ENCODE peak calls at places on chromosomes 13 and 19, in eight cellular contexts. Y is stimulated activated CD4-positive, alpha-beta T cell treated with anti-CD3 and anti-CD28 coated beads, Interleukin-12 subunit alpha, Interleukin-12 subunit beta, amount 100 ng/mL, for 48 hours; A is memory B cell; R is iris pigment epithelial cell; Q is CD4-positive, alpha-beta memory T cell; U is naive B cell; X is hepatic stellate cell; M is smooth muscle cell of the brain vasculature. T is an unnamed sample.
A peak's percentile ranks its signal among the peaks of the same experiment; 100 is the strongest.

GRCh38 chr19:46368116-46368515 is 21.2 kb downstream of the PPP5C start:
- DNase-seq in Y (no peak), X (no peak), U (no peak), A (no peak), M (no peak), Q (no peak), R (no peak), T (no peak)

GRCh38 chr19:13841339-13842293 is 35.3 kb upstream of the NANOS3 start:
- DNase-seq in R (no peak), X (peak; percentile 42), M (no peak), Y (no peak), U (no peak), Q (peak; percentile 56), A (peak; percentile 60), T (peak; percentile 52)

GRCh38 chr19:3771033-3771905 is 759 bp downstream of the RAX2 start:
- DNase-seq in R (no peak), Q (no peak), X (no peak), Y (no peak), M (no peak), A (no peak), U (no peak), T (no peak)

GRCh38 chr19:46931197-46931596 is 70.4 kb downstream of the ARHGAP35 start:
- DNase-seq in Y (no peak), U (no peak), Q (no peak), X (no peak), M (no peak), R (no peak), A (no peak), T (no peak)

GRCh38 chr13:77387607-77388200 is 60.8 kb upstream of the MYCBP2 start:
- DNase-seq in A (no peak), X (no peak), M (no peak), R (no peak), U (no peak), Q (no peak), Y (no peak), T (no peak)

GRCh38 chr13:82879921-82880320 is 1002.4 kb downstream of the SLITRK1 start:
- DNase-seq in Q (no peak), M (no peak), U (no peak), X (no peak), R (no peak), Y (no peak), A (no peak), T (no peak)

GRCh38 chr13:29498426-29499040 is 97.0 kb downstream of the SLC7A1 start:
- DNase-seq in A (no peak), R (no peak), M (no peak), Y (no peak), Q (no peak), X (no peak), U (no peak), T (no peak)

GRCh38 chr19:17406039-17406886 is 833 bp upstream of the BST2 start:
- DNase-seq in M (peak; percentile 45), A (no peak), R (peak; percentile 35), U (no peak), Y (no peak), Q (no peak), X (peak; percentile 79), T (peak; percentile 76)

GRCh38 chr19:1773173-1773572 is 19.9 kb downstream of the ONECUT3 start:
- DNase-seq in X (no peak), Y (no peak), R (peak; percentile 18), U (no peak), A (no peak), M (no peak), Q (no peak), T (peak; percentile 70)

GRCh38 chr19:32677657-32678056 is 2.0 kb downstream of the RGS9BP start:
- DNase-seq in M (no peak), Y (no peak), A (no peak), Q (no peak), R (peak; percentile 97), X (no peak), U (no peak), T (no peak)

GRCh38 chr13:34469212-34469983 is 472.7 kb upstream of the NBEA start:
- DNase-seq in R (peak; percentile 7), X (no peak), Y (no peak), A (no peak), Q (no peak), U (no peak), M (no peak), T (no peak)

GRCh38 chr19:4538601-4538954 is 1.3 kb downstream of the LRG1 start:
- DNase-seq in U (no peak), M (no peak), X (no peak), Y (no peak), R (no peak), A (no peak), Q (no peak), T (no peak)

GRCh38 chr19:40662925-40663711 is 27.3 kb downstream of the NUMBL start:
- DNase-seq in R (peak; percentile 79), Q (peak; percentile 92), M (peak; percentile 65), U (peak; percentile 93), A (peak; percentile 96), X (peak; percentile 85), Y (peak; percentile 88), T (peak; percentile 81)

GRCh38 chr13:46166221-46166584 is 15.8 kb downstream of the LCP1 start:
- DNase-seq in Y (no peak), U (no peak), M (no peak), R (no peak), Q (no peak), X (no peak), A (no peak), T (no peak)

GRCh38 chr19:19642506-19643157 is 825 bp downstream of the GMIP start:
- DNase-seq in R (no peak), X (peak; percentile 57), M (no peak), U (no peak), Q (no peak), Y (no peak), A (no peak), T (peak; percentile 27)

GRCh38 chr19:33333615-33334014 is 31.3 kb upstream of the CEBPA start:
- DNase-seq in Y (no peak), X (no peak), R (no peak), U (no peak), Q (no peak), M (no peak), A (no peak), T (no peak)

GRCh38 chr19:8050274-8051096 is 2.1 kb upstream of the CCL25 start:
- DNase-seq in U (peak; percentile 84), A (peak; percentile 75), Y (peak; percentile 86), Q (peak; percentile 78), R (peak; percentile 78), M (no peak), X (no peak), T (peak; percentile 72)

GRCh38 chr13:35994131-35994966 is 136.8 kb downstream of the DCLK1 start:
- DNase-seq in U (no peak), Q (no peak), X (no peak), A (no peak), Y (no peak), M (no peak), R (peak; percentile 93), T (peak; percentile 93)

GRCh38 chr19:30160996-30161655 is 211.1 kb upstream of the ZNF536 start:
- DNase-seq in U (no peak), X (no peak), Q (no peak), Y (no peak), A (no peak), M (no peak), R (no peak), T (no peak)

GRCh38 chr19:16541526-16542044 is 652 bp downstream of the CHERP start:
- DNase-seq in Q (peak; percentile 23), Y (no peak), M (no peak), R (peak; percentile 42), U (no peak), X (no peak), A (no peak), T (peak; percentile 13)

GRCh38 chr13:39317284-39317683 is 279.0 kb downstream of the NHLRC3 start:
- DNase-seq in R (peak; percentile 79), M (peak; percentile 29), Y (no peak), X (no peak), U (no peak), A (no peak), Q (no peak), T (peak; percentile 24)

GRCh38 chr13:49300716-49301589 is 53.2 kb downstream of the CDADC1 start:
- DNase-seq in X (peak; percentile 79), A (peak; percentile 71), U (peak; percentile 74), Q (peak; percentile 79), M (peak; percentile 55), Y (peak; percentile 50), R (peak; percentile 71), T (peak; percentile 77)

GRCh38 chr13:110314516-110315245 is 7.6 kb downstream of the COL4A2 start:
- DNase-seq in R (no peak), A (no peak), Y (no peak), U (no peak), X (no peak), Q (no peak), M (no peak), T (no peak)

GRCh38 chr13:53200498-53201453 is 172.2 kb downstream of the OLFM4 start:
- DNase-seq in U (no peak), R (peak; percentile 31), A (no peak), Q (no peak), X (peak; percentile 11), M (no peak), Y (no peak), T (peak; percentile 19)

GRCh38 chr19:33370783-33371182 is 2.7 kb upstream of the CEBPG start:
- DNase-seq in M (no peak), U (no peak), A (no peak), X (no peak), Y (no peak), Q (no peak), R (no peak), T (no peak)

GRCh38 chr13:106588367-106588766 is 20.4 kb upstream of the ARGLU1 start:
- DNase-seq in A (no peak), Y (no peak), R (no peak), U (no peak), M (no peak), X (no peak), Q (no peak), T (no peak)

GRCh38 chr13:20870829-20871228 is 31.7 kb downstream of the XPO4 start:
- DNase-seq in Q (no peak), X (no peak), Y (no peak), A (no peak), R (no peak), M (no peak), U (no peak), T (no peak)

GRCh38 chr19:56113071-56113632 is 7.9 kb downstream of the ZNF787 start:
- DNase-seq in U (peak; percentile 73), A (peak; percentile 37), Y (no peak), Q (no peak), R (no peak), X (no peak), M (no peak), T (no peak)

GRCh38 chr13:76516013-76516412 is 370.2 kb downstream of the KCTD12 start:
- DNase-seq in M (peak; percentile 69), U (no peak), Y (no peak), R (peak; percentile 97), A (no peak), X (no peak), Q (no peak), T (peak; percentile 80)

GRCh38 chr19:18208098-18208951 is 4.5 kb upstream of the RAB3A start:
- DNase-seq in U (peak; percentile 50), Q (peak; percentile 41), Y (no peak), M (no peak), R (peak; percentile 70), A (peak; percentile 42), X (peak; percentile 93), T (peak; percentile 83)

GRCh38 chr19:29708553-29709439 is 6.3 kb downstream of the C19orf12 start:
- DNase-seq in A (no peak), X (no peak), Y (no peak), Q (no peak), U (no peak), M (no peak), R (no peak), T (no peak)

GRCh38 chr19:44686896-44687295 is 12.1 kb upstream of the CEACAM16 start:
- DNase-seq in U (no peak), R (no peak), Y (no peak), X (no peak), M (no peak), Q (no peak), A (no peak), T (no peak)

GRCh38 chr19:18340237-18340989 is at the start of gene PGPEP1:
- DNase-seq in X (peak; percentile 79), M (no peak), U (peak; percentile 60), Q (peak; percentile 41), Y (peak; percentile 59), A (peak; percentile 55), R (no peak), T (peak; percentile 68)

GRCh38 chr19:16204005-16204294 is 6.2 kb downstream of the AP1M1 start:
- DNase-seq in U (no peak), M (no peak), A (no peak), R (no peak), X (no peak), Q (no peak), Y (no peak), T (no peak)

T was measured in EL.